ENCODE peak calls at places on chromosomes 7 and 10, in six cellular contexts. One of them, this sample, is unnamed.

GRCh38 chr10:32983333-32983909 is 25.4 kb upstream of the ITGB1 start:
- DNase-seq in HTR-8/SVneo: peak
- DNase-seq in T follicular helper cell: no peak
- DNase-seq in NB4: peak
- DNase-seq in fibroblast of the aortic adventitia: peak
- DNase-seq in nucleus accumbens: no peak
- DNase-seq in this sample: peak

GRCh38 chr10:56715262-56715661 is 354.2 kb upstream of the ZWINT start:
- DNase-seq in HTR-8/SVneo: no peak
- DNase-seq in T follicular helper cell: no peak
- DNase-seq in NB4: no peak
- DNase-seq in fibroblast of the aortic adventitia: no peak
- DNase-seq in nucleus accumbens: no peak
- DNase-seq in this sample: no peak

GRCh38 chr7:81549484-81550016 is 220.3 kb downstream of the HGF start:
- DNase-seq in HTR-8/SVneo: no peak
- DNase-seq in T follicular helper cell: no peak
- DNase-seq in NB4: no peak
- DNase-seq in fibroblast of the aortic adventitia: no peak
- DNase-seq in nucleus accumbens: no peak
- DNase-seq in this sample: no peak

GRCh38 chr7:32890553-32891045 is 961 bp downstream of the KBTBD2 start:
- DNase-seq in HTR-8/SVneo: peak
- DNase-seq in T follicular helper cell: peak
- DNase-seq in NB4: peak
- DNase-seq in fibroblast of the aortic adventitia: peak
- DNase-seq in nucleus accumbens: no peak
- DNase-seq in this sample: peak

GRCh38 chr7:43572516-43573049 is 10.3 kb upstream of the STK17A start:
- DNase-seq in HTR-8/SVneo: peak
- DNase-seq in T follicular helper cell: no peak
- DNase-seq in NB4: peak
- DNase-seq in fibroblast of the aortic adventitia: peak
- DNase-seq in nucleus accumbens: no peak
- DNase-seq in this sample: peak

GRCh38 chr7:156735861-156736260 is 95.3 kb downstream of the RNF32 start:
- DNase-seq in HTR-8/SVneo: no peak
- DNase-seq in T follicular helper cell: no peak
- DNase-seq in NB4: no peak
- DNase-seq in fibroblast of the aortic adventitia: no peak
- DNase-seq in nucleus accumbens: no peak
- DNase-seq in this sample: peak

GRCh38 chr7:129792721-129793120 is 160.0 kb downstream of the UBE2H start:
- DNase-seq in HTR-8/SVneo: no peak
- DNase-seq in T follicular helper cell: no peak
- DNase-seq in NB4: no peak
- DNase-seq in fibroblast of the aortic adventitia: no peak
- DNase-seq in nucleus accumbens: no peak
- DNase-seq in this sample: peak

GRCh38 chr7:149310113-149310836 is 48.3 kb downstream of the ZNF783 start:
- DNase-seq in HTR-8/SVneo: peak
- DNase-seq in T follicular helper cell: no peak
- DNase-seq in NB4: peak
- DNase-seq in fibroblast of the aortic adventitia: peak
- DNase-seq in nucleus accumbens: no peak
- DNase-seq in this sample: peak

GRCh38 chr7:63899691-63900393 is 98.8 kb upstream of the ZNF722 start:
- DNase-seq in HTR-8/SVneo: peak
- DNase-seq in T follicular helper cell: peak
- DNase-seq in NB4: peak
- DNase-seq in fibroblast of the aortic adventitia: no peak
- DNase-seq in nucleus accumbens: peak
- DNase-seq in this sample: no peak

GRCh38 chr10:42998481-42999384 is 78.1 kb upstream of the RET start:
- DNase-seq in HTR-8/SVneo: no peak
- DNase-seq in T follicular helper cell: no peak
- DNase-seq in NB4: no peak
- DNase-seq in fibroblast of the aortic adventitia: no peak
- DNase-seq in nucleus accumbens: no peak
- DNase-seq in this sample: no peak

GRCh38 chr7:70714506-70715038 is 417.4 kb upstream of the GALNT17 start:
- DNase-seq in HTR-8/SVneo: no peak
- DNase-seq in T follicular helper cell: no peak
- DNase-seq in NB4: no peak
- DNase-seq in fibroblast of the aortic adventitia: no peak
- DNase-seq in nucleus accumbens: no peak
- DNase-seq in this sample: no peak

This sample was measured in fibroblast of pulmonary artery.